ENCODE peak calls at places on chromosomes 16 and 17, in four cellular contexts. One of them, this sample, is unnamed.

GRCh38 chr17:17784599-17785264 is 52.1 kb downstream of the SREBF1 start:
- DNase-seq in PC-3: peak; percentile 36
- DNase-seq in left lung: no peak
- DNase-seq in ascending aorta: no peak
- DNase-seq in this sample: no peak

GRCh38 chr17:9298135-9298534 is 276.8 kb downstream of the NTN1 start:
- DNase-seq in ascending aorta: no peak
- DNase-seq in left lung: no peak
- DNase-seq in PC-3: no peak
- DNase-seq in this sample: no peak

GRCh38 chr17:64005734-64006167 is 7.6 kb downstream of the PRR29 start:
- DNase-seq in ascending aorta: no peak
- DNase-seq in PC-3: peak; percentile 92
- DNase-seq in left lung: no peak
- DNase-seq in this sample: no peak

GRCh38 chr17:57609125-57609877 is 135.8 kb downstream of the CCDC182 start:
- DNase-seq in left lung: no peak
- DNase-seq in ascending aorta: no peak
- DNase-seq in PC-3: no peak
- DNase-seq in this sample: no peak

GRCh38 chr17:76727745-76728456 is 1.3 kb downstream of the METTL23 start:
- DNase-seq in PC-3: no peak
- DNase-seq in left lung: no peak
- DNase-seq in ascending aorta: no peak
- DNase-seq in this sample: no peak

GRCh38 chr17:42774066-42774750 is 959 bp downstream of the VPS25 start:
- DNase-seq in PC-3: peak; percentile 61
- DNase-seq in left lung: no peak
- DNase-seq in ascending aorta: no peak
- DNase-seq in this sample: no peak

GRCh38 chr17:48527742-48528028 is 3.1 kb downstream of the HOXB1 start:
- DNase-seq in PC-3: no peak
- DNase-seq in ascending aorta: no peak
- DNase-seq in left lung: no peak
- DNase-seq in this sample: no peak

GRCh38 chr16:70157105-70157476 is 16.5 kb upstream of the CLEC18C start:
- DNase-seq in left lung: peak; percentile 68
- DNase-seq in ascending aorta: no peak
- DNase-seq in PC-3: no peak
- DNase-seq in this sample: peak; percentile 8

GRCh38 chr17:34135841-34136240 is 119.2 kb upstream of the CCL2 start:
- DNase-seq in left lung: no peak
- DNase-seq in ascending aorta: no peak
- DNase-seq in PC-3: no peak
- DNase-seq in this sample: no peak

GRCh38 chr17:80261159-80261894 is 675 bp downstream of the RNF213 start:
- DNase-seq in PC-3: peak; percentile 81
- DNase-seq in ascending aorta: no peak
- DNase-seq in left lung: peak; percentile 89
- DNase-seq in this sample: no peak

GRCh38 chr16:68264128-68265077 is at the start of gene SLC7A6:
- DNase-seq in ascending aorta: peak; percentile 40
- DNase-seq in left lung: peak; percentile 96
- DNase-seq in PC-3: peak; percentile 74
- DNase-seq in this sample: peak; percentile 91

GRCh38 chr16:9847146-9847545 is 335.1 kb downstream of the GRIN2A start:
- DNase-seq in PC-3: no peak
- DNase-seq in ascending aorta: no peak
- DNase-seq in left lung: no peak
- DNase-seq in this sample: no peak

GRCh38 chr16:9843424-9844013 is 338.7 kb downstream of the GRIN2A start:
- DNase-seq in left lung: no peak
- DNase-seq in ascending aorta: no peak
- DNase-seq in PC-3: no peak
- DNase-seq in this sample: no peak

GRCh38 chr16:9844361-9844760 is 337.9 kb downstream of the GRIN2A start:
- DNase-seq in ascending aorta: no peak
- DNase-seq in left lung: no peak
- DNase-seq in PC-3: peak; percentile 28
- DNase-seq in this sample: no peak

GRCh38 chr16:9846362-9847099 is 335.7 kb downstream of the GRIN2A start:
- DNase-seq in PC-3: peak; percentile 58
- DNase-seq in ascending aorta: no peak
- DNase-seq in left lung: no peak
- DNase-seq in this sample: no peak

GRCh38 chr16:9845661-9846361 is 336.4 kb downstream of the GRIN2A start:
- DNase-seq in PC-3: peak; percentile 72
- DNase-seq in left lung: no peak
- DNase-seq in ascending aorta: no peak
- DNase-seq in this sample: no peak
- TF ChIP-seq CTCF in PC-3: no peak
- TF ChIP-seq CTCF in left lung: no peak
- TF ChIP-seq CTCF in ascending aorta: no peak
- TF ChIP-seq CTCF in this sample: no peak

GRCh38 chr17:4144411-4144747 is 1.4 kb downstream of the CYB5D2 start:
- DNase-seq in PC-3: no peak
- DNase-seq in ascending aorta: no peak
- DNase-seq in left lung: no peak
- DNase-seq in this sample: no peak
- TF ChIP-seq CTCF in PC-3: no peak
- TF ChIP-seq CTCF in ascending aorta: no peak
- TF ChIP-seq CTCF in left lung: no peak
- TF ChIP-seq CTCF in this sample: no peak

DNA sequence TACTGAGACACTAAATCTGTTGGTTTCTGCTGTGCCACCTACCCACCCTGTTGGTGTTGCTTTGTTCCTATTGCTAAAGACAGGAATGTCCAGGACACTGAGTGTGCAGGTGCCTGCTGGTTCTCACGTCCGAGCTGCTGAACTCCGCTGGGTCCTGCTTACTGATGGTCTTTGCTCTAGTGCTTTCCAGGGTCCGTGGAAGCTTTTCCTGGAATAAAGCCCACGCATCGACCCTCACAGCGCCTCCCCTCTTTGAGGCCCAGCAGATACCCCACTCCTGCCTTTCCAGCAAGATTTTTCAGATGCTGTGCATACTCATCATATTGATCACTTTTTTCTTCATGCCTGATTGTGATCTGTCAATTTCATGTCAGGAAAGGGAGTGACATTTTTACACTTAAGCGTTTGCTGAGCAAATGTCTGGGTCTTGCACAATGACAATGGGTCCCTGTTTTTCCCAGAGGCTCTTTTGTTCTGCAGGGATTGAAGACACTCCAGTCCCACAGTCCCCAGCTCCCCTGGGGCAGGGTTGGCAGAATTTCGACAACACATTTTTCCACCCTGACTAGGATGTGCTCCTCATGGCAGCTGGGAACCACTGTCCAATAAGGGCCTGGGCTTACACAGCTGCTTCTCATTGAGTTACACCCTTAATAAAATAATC is 14.6 kb downstream of the STH start:
- DNase-seq in PC-3: peak; percentile 20
- DNase-seq in ascending aorta: no peak
- DNase-seq in left lung: no peak
- DNase-seq in this sample: no peak
- TF ChIP-seq CTCF in PC-3: no peak
- TF ChIP-seq CTCF in ascending aorta: no peak
- TF ChIP-seq CTCF in left lung: no peak
- TF ChIP-seq CTCF in this sample: no peak

DNA sequence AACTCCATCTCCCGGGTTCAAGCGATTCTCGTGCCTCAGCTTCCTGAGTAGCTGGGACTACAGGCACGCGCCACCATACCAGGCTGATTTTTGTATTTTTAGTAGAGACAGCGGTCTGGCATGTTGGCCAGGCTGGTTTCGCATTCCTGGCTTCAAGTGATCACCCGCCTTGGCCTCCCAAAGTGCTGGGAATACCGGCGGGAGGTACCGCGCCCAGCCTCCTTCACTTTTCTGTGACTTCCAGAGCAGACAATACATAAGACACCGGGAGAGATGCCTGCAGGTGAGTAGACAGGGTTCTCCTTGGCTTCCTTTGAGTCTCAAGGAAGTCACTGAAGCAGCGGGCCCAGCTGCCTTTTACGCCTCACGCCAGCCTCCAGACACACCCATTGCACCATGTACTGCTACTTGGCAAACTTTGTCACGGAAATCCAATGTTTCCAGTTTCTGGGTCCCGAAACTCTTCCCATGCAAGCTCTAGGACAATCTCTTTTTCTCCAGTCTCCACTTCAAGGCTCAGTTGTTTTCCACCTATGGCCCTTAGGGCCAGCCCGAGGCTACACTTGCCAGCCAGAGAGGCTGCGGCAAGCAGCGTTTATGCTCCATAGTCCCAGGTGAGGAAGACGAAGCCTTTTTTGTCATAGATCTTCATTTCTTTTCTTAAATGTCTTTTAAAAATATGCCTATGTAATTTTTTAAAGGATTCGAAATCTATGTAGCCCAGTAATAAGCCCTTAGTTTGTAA is 886 bp upstream of the OR1F1 start:
- DNase-seq in ascending aorta: no peak
- DNase-seq in PC-3: no peak
- DNase-seq in left lung: no peak
- DNase-seq in this sample: no peak
- TF ChIP-seq CTCF in ascending aorta: no peak
- TF ChIP-seq CTCF in PC-3: no peak
- TF ChIP-seq CTCF in left lung: no peak
- TF ChIP-seq CTCF in this sample: no peak

DNA sequence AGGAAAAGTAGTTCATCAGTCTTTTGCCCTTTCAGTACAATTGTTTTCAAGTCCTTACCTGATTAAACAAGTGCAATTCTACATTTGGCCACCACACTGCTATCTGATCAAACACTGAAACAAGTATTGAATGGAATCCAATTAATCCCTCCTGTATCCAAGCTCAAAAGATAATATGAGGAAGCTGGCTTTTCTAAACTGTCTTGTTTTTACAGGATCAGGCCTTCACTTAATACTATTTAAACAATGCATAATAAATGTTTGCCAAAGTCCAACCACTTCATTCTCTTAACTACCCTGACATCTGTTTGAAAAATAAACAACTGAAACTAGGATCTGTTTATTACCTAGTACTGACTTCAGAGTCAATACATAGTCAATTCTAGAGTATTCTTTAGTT is 131.6 kb downstream of the MRTFB start:
- DNase-seq in ascending aorta: no peak
- DNase-seq in PC-3: peak; percentile 19
- DNase-seq in left lung: no peak
- DNase-seq in this sample: peak; percentile 11
- TF ChIP-seq CTCF in ascending aorta: peak; percentile 12
- TF ChIP-seq CTCF in PC-3: peak; percentile 48
- TF ChIP-seq CTCF in left lung: no peak
- TF ChIP-seq CTCF in this sample: no peak

DNA sequence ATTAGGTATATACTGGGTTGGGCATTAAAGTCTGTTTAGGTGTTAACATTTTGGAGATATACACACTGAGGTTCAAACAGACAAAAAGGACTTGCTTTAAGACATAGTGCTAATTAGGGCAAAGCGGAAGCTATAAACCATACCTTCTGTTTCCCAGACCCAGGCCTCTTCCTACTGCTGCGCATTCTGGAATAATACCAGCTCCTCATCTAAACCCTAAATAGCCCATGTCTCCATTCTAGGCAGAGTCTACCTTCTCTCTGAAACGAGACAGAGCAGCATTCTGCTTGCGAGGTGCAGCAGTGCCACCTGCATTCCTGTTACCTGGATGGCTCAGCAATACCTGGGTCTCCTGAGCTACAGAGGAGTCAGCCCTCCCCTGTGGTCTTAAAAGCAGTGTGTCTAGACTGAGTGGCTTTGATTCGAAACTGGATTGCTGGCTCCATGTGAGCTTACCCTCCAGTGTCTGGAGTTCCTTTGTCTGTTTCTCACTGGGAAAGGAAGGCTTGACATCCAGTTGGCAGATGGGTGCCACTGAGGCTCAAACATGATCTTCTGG is 6.4 kb downstream of the YPEL2 start:
- DNase-seq in PC-3: no peak
- DNase-seq in ascending aorta: no peak
- DNase-seq in left lung: no peak
- DNase-seq in this sample: no peak
- TF ChIP-seq CTCF in PC-3: no peak
- TF ChIP-seq CTCF in ascending aorta: no peak
- TF ChIP-seq CTCF in left lung: no peak
- TF ChIP-seq CTCF in this sample: no peak

GRCh38 chr17:35617505-35617904 is 30.4 kb downstream of the AP2B1 start:
- DNase-seq in PC-3: no peak
- DNase-seq in ascending aorta: no peak
- DNase-seq in left lung: no peak
- DNase-seq in this sample: no peak
- TF ChIP-seq CTCF in PC-3: no peak
- TF ChIP-seq CTCF in ascending aorta: no peak
- TF ChIP-seq CTCF in left lung: no peak
- TF ChIP-seq CTCF in this sample: no peak

GRCh38 chr17:511833-512251 is 159.2 kb upstream of the RPH3AL start:
- DNase-seq in PC-3: no peak
- DNase-seq in ascending aorta: no peak
- DNase-seq in left lung: no peak
- DNase-seq in this sample: no peak

GRCh38 chr17:512926-513325 is 160.3 kb upstream of the RPH3AL start:
- DNase-seq in PC-3: no peak
- DNase-seq in ascending aorta: no peak
- DNase-seq in left lung: no peak
- DNase-seq in this sample: no peak

GRCh38 chr17:510223-510917 is 157.8 kb upstream of the RPH3AL start:
- DNase-seq in left lung: no peak
- DNase-seq in ascending aorta: no peak
- DNase-seq in PC-3: no peak
- DNase-seq in this sample: no peak

GRCh38 chr17:511001-511690 is 158.5 kb upstream of the RPH3AL start:
- DNase-seq in ascending aorta: no peak
- DNase-seq in PC-3: no peak
- DNase-seq in left lung: no peak
- DNase-seq in this sample: no peak

DNA sequence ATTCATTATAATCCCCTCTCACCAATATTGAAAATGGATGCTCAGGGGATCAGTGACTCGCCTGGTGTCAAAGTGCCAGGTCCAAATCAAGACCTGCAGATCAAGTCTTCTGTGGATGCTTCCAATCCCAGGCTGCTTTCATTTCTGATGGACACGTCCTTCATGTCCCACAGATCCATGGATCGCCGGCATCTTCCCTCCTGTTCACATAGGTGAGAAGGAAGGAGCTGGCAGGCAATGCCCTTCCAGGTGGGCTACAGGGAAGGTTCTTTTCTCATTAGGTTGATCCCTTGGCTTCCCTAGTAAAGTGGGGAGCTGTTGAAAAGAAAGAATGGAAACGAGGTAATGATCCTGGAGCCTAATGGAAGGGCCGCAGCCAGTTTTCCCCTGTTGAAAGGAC is 159.7 kb upstream of the RPH3AL start:
- DNase-seq in PC-3: no peak
- DNase-seq in ascending aorta: no peak
- DNase-seq in left lung: no peak
- DNase-seq in this sample: no peak
- TF ChIP-seq CTCF in PC-3: no peak
- TF ChIP-seq CTCF in ascending aorta: no peak
- TF ChIP-seq CTCF in left lung: no peak
- TF ChIP-seq CTCF in this sample: no peak